ENCODE peak calls at places on chromosomes 12 and 14, in nine cellular contexts. F is activated effector memory CD4-positive, alpha-beta T cell treated with anti-CD3 and anti-CD28 coated beads, Interleukin-2, amount 50 U/mL, for 16 hours; N is SJSA1; Y is Daoy; A is foreskin fibroblast; D is AG08395; Q is cardiac muscle cell; K is M059J; R is HS-27A. L is an unnamed sample.

GRCh38 chr14:33850826-33851225 is 100.0 kb downstream of the EGLN3 start:
- DNase-seq in F (no peak), N (no peak), Y (no peak), A (no peak), D (no peak), Q (no peak), K (no peak), R (no peak), L (no peak)

GRCh38 chr12:58204086-58204485 is 262.7 kb downstream of the ATP23 start:
- DNase-seq in F (no peak), N (no peak), Y (no peak), A (no peak), D (peak; percentile 4), Q (peak; percentile 66), K (peak; percentile 7), R (no peak), L (no peak)

GRCh38 chr12:57118711-57119271 is 7.6 kb upstream of the STAT6 start:
- DNase-seq in F (no peak), N (no peak), Y (peak; percentile 54), A (peak; percentile 61), D (no peak), Q (no peak), K (peak; percentile 92), R (no peak), L (no peak)

GRCh38 chr12:39723831-39724230 is 104.2 kb upstream of the ABCD2 start:
- DNase-seq in F (peak; percentile 62), N (no peak), Y (peak; percentile 59), A (peak; percentile 28), D (peak; percentile 23), Q (peak; percentile 56), K (peak; percentile 47), R (peak; percentile 53), L (peak; percentile 10)

GRCh38 chr14:90520326-90520725 is 123.5 kb downstream of the CALM1 start:
- DNase-seq in F (no peak), N (peak; percentile 32), Y (no peak), A (no peak), D (no peak), Q (no peak), K (no peak), R (no peak), L (no peak)

GRCh38 chr14:100691395-100692025 is 35.2 kb upstream of the DLK1 start:
- DNase-seq in F (no peak), N (no peak), Y (peak; percentile 69), A (no peak), D (no peak), Q (no peak), K (peak; percentile 60), R (no peak), L (no peak)

GRCh38 chr14:78232666-78233065 is 62.5 kb downstream of the NRXN3 start:
- DNase-seq in F (no peak), N (no peak), Y (no peak), A (no peak), D (no peak), Q (no peak), K (no peak), R (no peak), L (no peak)

GRCh38 chr12:64323476-64324225 is 66.9 kb downstream of the C12orf56 start:
- DNase-seq in F (no peak), N (peak; percentile 41), Y (no peak), A (peak; percentile 6), D (no peak), Q (no peak), K (no peak), R (no peak), L (peak; percentile 4)

GRCh38 chr14:37056473-37056872 is 115.9 kb downstream of the SLC25A21 start:
- DNase-seq in F (no peak), N (peak; percentile 58), Y (peak; percentile 96), A (peak; percentile 15), D (peak; percentile 55), Q (no peak), K (peak; percentile 51), R (no peak), L (peak; percentile 45)

GRCh38 chr14:74400919-74401503 is 25.0 kb downstream of the SYNDIG1L start:
- DNase-seq in F (no peak), N (no peak), Y (no peak), A (no peak), D (no peak), Q (no peak), K (no peak), R (no peak), L (no peak)

GRCh38 chr12:53974084-53975018 is at the start of gene HOTAIR:
- DNase-seq in F (peak; percentile 73), N (peak; percentile 83), Y (peak; percentile 72), A (peak; percentile 82), D (peak; percentile 74), Q (no peak), K (peak; percentile 73), R (no peak), L (peak; percentile 63)

GRCh38 chr12:94595152-94595551 is 55.2 kb downstream of the TMCC3 start:
- DNase-seq in F (no peak), N (no peak), Y (peak; percentile 57), A (peak; percentile 29), D (no peak), Q (no peak), K (peak; percentile 89), R (no peak), L (no peak)

GRCh38 chr14:79822034-79822433 is 389.3 kb downstream of the DIO2 start:
- DNase-seq in F (no peak), N (no peak), Y (no peak), A (no peak), D (no peak), Q (no peak), K (no peak), R (no peak), L (no peak)

GRCh38 chr12:22459872-22460490 is 84.4 kb downstream of the C2CD5 start:
- DNase-seq in F (no peak), N (no peak), Y (peak; percentile 20), A (peak; percentile 63), D (peak; percentile 48), Q (peak; percentile 61), K (peak; percentile 57), R (no peak), L (peak; percentile 64)

GRCh38 chr14:64541971-64542838 is 1.7 kb downstream of the HSPA2 start:
- DNase-seq in F (peak; percentile 65), N (no peak), Y (no peak), A (no peak), D (no peak), Q (no peak), K (no peak), R (no peak), L (no peak)

GRCh38 chr12:75890141-75890540 is 141.4 kb downstream of the PHLDA1 start:
- DNase-seq in F (no peak), N (no peak), Y (peak; percentile 23), A (peak; percentile 36), D (peak; percentile 26), Q (no peak), K (peak; percentile 76), R (no peak), L (no peak)

GRCh38 chr12:125081427-125081826 is 16.2 kb downstream of the AACS start:
- DNase-seq in F (no peak), N (no peak), Y (no peak), A (no peak), D (no peak), Q (no peak), K (no peak), R (no peak), L (no peak)

GRCh38 chr14:64815257-64815656 is 64.5 kb downstream of the SPTB start:
- DNase-seq in F (no peak), N (no peak), Y (no peak), A (no peak), D (no peak), Q (no peak), K (no peak), R (no peak), L (no peak)

GRCh38 chr12:116455540-116456306 is 103.5 kb upstream of the MAP1LC3B2 start:
- DNase-seq in F (no peak), N (peak; percentile 85), Y (peak; percentile 90), A (peak; percentile 93), D (peak; percentile 85), Q (peak; percentile 98), K (peak; percentile 97), R (peak; percentile 53), L (peak; percentile 93)

GRCh38 chr14:75339059-75339458 is 60.4 kb downstream of the FOS start:
- DNase-seq in F (no peak), N (no peak), Y (no peak), A (peak; percentile 74), D (peak; percentile 80), Q (peak; percentile 62), K (no peak), R (no peak), L (no peak)

GRCh38 chr12:84727964-84728363 is 184.6 kb downstream of the SLC6A15 start:
- DNase-seq in F (no peak), N (no peak), Y (peak; percentile 1), A (peak; percentile 43), D (no peak), Q (no peak), K (peak; percentile 16), R (no peak), L (no peak)

GRCh38 chr12:97385121-97385520 is 77.5 kb upstream of the RMST start:
- DNase-seq in F (no peak), N (no peak), Y (no peak), A (no peak), D (no peak), Q (no peak), K (no peak), R (no peak), L (no peak)

GRCh38 chr14:34223302-34224150 is 238.5 kb downstream of the SPTSSA start:
- DNase-seq in F (no peak), N (no peak), Y (no peak), A (no peak), D (no peak), Q (no peak), K (peak; percentile 40), R (no peak), L (no peak)

GRCh38 chr14:54166049-54166950 is 209.7 kb upstream of the BMP4 start:
- DNase-seq in F (no peak), N (no peak), Y (no peak), A (no peak), D (no peak), Q (no peak), K (no peak), R (no peak), L (no peak)

GRCh38 chr14:75877884-75878283 is 103.9 kb downstream of the TGFB3 start:
- DNase-seq in F (no peak), N (no peak), Y (no peak), A (no peak), D (no peak), Q (peak; percentile 46), K (no peak), R (no peak), L (no peak)

GRCh38 chr14:99351166-99352007 is 79.4 kb upstream of the BCL11B start:
- DNase-seq in F (peak; percentile 25), N (no peak), Y (no peak), A (no peak), D (no peak), Q (no peak), K (no peak), R (no peak), L (no peak)

GRCh38 chr12:6700646-6701051 is at the start of gene PIANP:
- DNase-seq in F (peak; percentile 80), N (no peak), Y (peak; percentile 43), A (peak; percentile 76), D (peak; percentile 60), Q (peak; percentile 40), K (peak; percentile 16), R (no peak), L (no peak)

GRCh38 chr12:3133410-3133793 is 56.2 kb downstream of the TSPAN9 start:
- DNase-seq in F (no peak), N (no peak), Y (no peak), A (no peak), D (no peak), Q (no peak), K (no peak), R (no peak), L (no peak)

GRCh38 chr12:81257952-81258551 is 180.2 kb downstream of the ACSS3 start:
- DNase-seq in F (no peak), N (no peak), Y (peak; percentile 18), A (peak; percentile 67), D (peak; percentile 33), Q (peak; percentile 67), K (peak; percentile 46), R (peak; percentile 3), L (peak; percentile 51)

GRCh38 chr14:92615451-92615850 is 101.9 kb downstream of the RIN3 start:
- DNase-seq in F (peak; percentile 84), N (no peak), Y (peak; percentile 17), A (no peak), D (no peak), Q (no peak), K (no peak), R (no peak), L (no peak)

GRCh38 chr14:68546839-68547238 is 246.0 kb downstream of the ZFP36L1 start:
- DNase-seq in F (no peak), N (no peak), Y (peak; percentile 63), A (peak; percentile 93), D (peak; percentile 65), Q (peak; percentile 77), K (peak; percentile 84), R (no peak), L (peak; percentile 25)